ENCODE peak calls at places on chromosomes 13 and 19, in seven cellular contexts. G is OCI-LY7, O is AG04449, E is fibroblast of lung, L is prostate gland, A is left ventricle myocardium inferior, F is tibial nerve. B is an unnamed sample.

GRCh38 chr13:40653558-40654318 is 12.7 kb downstream of the FOXO1 start:
- DNase-seq in L (no peak), E (peak), O (no peak), A (no peak), G (peak), F (no peak), B (no peak)

GRCh38 chr13:43044720-43045301 is 21.4 kb downstream of the DNAJC15 start:
- DNase-seq in E (no peak), F (no peak), L (no peak), G (no peak), A (no peak), O (no peak), B (no peak)

GRCh38 chr13:107271226-107271625 is 703.3 kb upstream of the ARGLU1 start:
- DNase-seq in E (peak), F (no peak), G (no peak), A (no peak), L (no peak), O (no peak), B (no peak)

GRCh38 chr19:50392759-50393158 is 8.6 kb downstream of the POLD1 start:
- DNase-seq in E (no peak), F (no peak), G (no peak), L (no peak), O (no peak), A (no peak), B (no peak)

GRCh38 chr19:55451522-55452380 is 8.7 kb upstream of the SHISA7 start:
- DNase-seq in E (no peak), A (no peak), F (no peak), O (no peak), L (no peak), G (no peak), B (no peak)

GRCh38 chr19:2050991-2051770 is at the start of gene MKNK2:
- DNase-seq in F (peak), O (no peak), L (peak), A (peak), G (peak), E (peak), B (no peak)

GRCh38 chr19:1351324-1351947 is 32.3 kb upstream of the NDUFS7 start:
- DNase-seq in F (no peak), E (no peak), L (no peak), A (no peak), O (no peak), G (no peak), B (no peak)

GRCh38 chr19:2615782-2616181 is 86.7 kb downstream of the GNG7 start:
- DNase-seq in E (no peak), F (no peak), A (peak), G (no peak), O (no peak), L (no peak), B (no peak)

GRCh38 chr13:65914707-65915106 is 1315.4 kb downstream of the PCDH9 start:
- DNase-seq in O (peak), E (peak), G (no peak), L (no peak), F (no peak), A (no peak), B (no peak)

GRCh38 chr13:107765724-107766436 is 449.5 kb downstream of the LIG4 start:
- DNase-seq in E (peak), F (no peak), G (no peak), A (no peak), L (no peak), O (no peak), B (no peak)

GRCh38 chr13:21164631-21165030 is 11.7 kb downstream of the SKA3 start:
- DNase-seq in O (no peak), A (no peak), L (peak), F (no peak), E (peak), G (no peak), B (peak)

GRCh38 chr19:20164456-20164855 is 2.6 kb upstream of the ZNF486 start:
- DNase-seq in E (no peak), A (no peak), F (no peak), O (no peak), G (no peak), L (no peak), B (no peak)

GRCh38 chr19:51327066-51327985 is 14.6 kb downstream of the VSIG10L start:
- DNase-seq in O (no peak), A (peak), F (no peak), G (no peak), E (no peak), L (no peak), B (no peak)

GRCh38 chr19:33376423-33376822 is 2.9 kb downstream of the CEBPG start:
- DNase-seq in A (peak), E (peak), F (peak), L (no peak), O (peak), G (no peak), B (peak)

GRCh38 chr19:50002386-50002960 is 22.7 kb downstream of the VRK3 start:
- DNase-seq in G (no peak), E (no peak), O (no peak), A (no peak), F (no peak), L (no peak), B (no peak)

GRCh38 chr19:45881909-45882528 is 3.9 kb downstream of the IRF2BP1 start:
- DNase-seq in L (no peak), F (no peak), A (no peak), E (no peak), O (no peak), G (peak), B (no peak)

GRCh38 chr13:104571161-104571889 is 1505.1 kb upstream of the SLC10A2 start:
- DNase-seq in L (peak), G (no peak), F (peak), A (no peak), E (peak), O (peak), B (peak)

GRCh38 chr19:16342002-16342715 is 17.5 kb downstream of the KLF2 start:
- DNase-seq in E (peak), G (peak), O (no peak), A (peak), L (peak), F (no peak), B (no peak)

GRCh38 chr19:16822648-16823047 is 6.5 kb upstream of the SIN3B start:
- DNase-seq in G (no peak), A (no peak), E (no peak), L (no peak), F (no peak), O (no peak), B (no peak)

GRCh38 chr13:26305676-26306075 is 51.7 kb downstream of the CDK8 start:
- DNase-seq in L (no peak), F (no peak), E (no peak), G (no peak), A (no peak), O (no peak), B (no peak)

GRCh38 chr13:105513448-105513847 is 1022.0 kb downstream of the EFNB2 start:
- DNase-seq in A (no peak), G (no peak), F (no peak), L (no peak), E (no peak), O (no peak), B (peak)

GRCh38 chr13:71864094-71864980 is 2.7 kb downstream of the DACH1 start:
- DNase-seq in L (peak), O (no peak), F (no peak), A (peak), E (peak), G (no peak), B (no peak)

GRCh38 chr19:19445911-19446361 is 40.5 kb downstream of the GATAD2A start:
- DNase-seq in O (no peak), A (no peak), G (peak), L (no peak), F (no peak), E (peak), B (no peak)

GRCh38 chr19:34555447-34555846 is 73.9 kb downstream of the WTIP start:
- DNase-seq in O (no peak), E (no peak), G (peak), A (no peak), F (no peak), L (no peak), B (no peak)

GRCh38 chr13:26656919-26657318 is 99.4 kb downstream of the WASF3 start:
- DNase-seq in O (peak), E (peak), L (no peak), G (peak), A (no peak), F (no peak), B (peak)

GRCh38 chr19:49749055-49749716 is 13.9 kb downstream of the TSKS start:
- DNase-seq in G (peak), A (no peak), F (no peak), L (no peak), O (no peak), E (no peak), B (no peak)

GRCh38 chr13:39858794-39859193 is 203.3 kb downstream of the COG6 start:
- DNase-seq in A (no peak), L (no peak), O (no peak), F (no peak), E (no peak), G (no peak), B (no peak)

GRCh38 chr13:67549331-67549730 is 319.2 kb upstream of the PCDH9 start:
- DNase-seq in O (no peak), G (no peak), F (no peak), L (no peak), A (no peak), E (peak), B (no peak)

GRCh38 chr19:55437410-55437809 is 5.7 kb downstream of the SHISA7 start:
- DNase-seq in G (no peak), L (no peak), A (peak), F (no peak), E (peak), O (no peak), B (no peak)

GRCh38 chr13:75908137-75908536 is 272.0 kb downstream of the LMO7 start:
- DNase-seq in G (no peak), F (no peak), A (peak), L (no peak), O (no peak), E (peak), B (no peak)

GRCh38 chr13:111403266-111403665 is 82.8 kb downstream of the TEX29 start:
- DNase-seq in G (no peak), O (no peak), L (no peak), F (no peak), E (no peak), A (no peak), B (no peak)

GRCh38 chr19:39411832-39412099 is 703 bp upstream of the PLEKHG2 start:
- DNase-seq in O (no peak), F (peak), E (peak), G (peak), L (peak), A (peak), B (peak)

GRCh38 chr13:112012004-112012704 is 54.8 kb upstream of the SOX1 start:
- DNase-seq in O (no peak), G (no peak), L (peak), A (no peak), E (no peak), F (no peak), B (peak)

GRCh38 chr13:36959438-36960116 is 39.5 kb upstream of the SMAD9 start:
- DNase-seq in E (no peak), F (no peak), A (no peak), G (no peak), O (no peak), L (no peak), B (no peak)

GRCh38 chr19:39223703-39224279 is 19.7 kb upstream of the SYCN start:
- DNase-seq in O (no peak), A (no peak), G (no peak), L (no peak), E (peak), F (no peak), B (peak)

GRCh38 chr19:56840452-56841193 is at the start of the genes PEG3 and ZIM2:
- DNase-seq in L (no peak), F (no peak), O (no peak), G (no peak), A (peak), E (no peak), B (no peak)

GRCh38 chr19:7440188-7440975 is 48.5 kb downstream of the PEX11G start:
- DNase-seq in E (no peak), A (no peak), F (no peak), L (no peak), O (no peak), G (no peak), B (no peak)

GRCh38 chr13:50617134-50617721 is 226.3 kb downstream of the DLEU7 start:
- DNase-seq in G (no peak), L (no peak), F (no peak), E (peak), O (peak), A (no peak), B (peak)
- H3K4me3 ChIP-seq in G (no peak), L (no peak), F (no peak), E (no peak), O (no peak), A (no peak), B (no peak)

GRCh38 chr13:45582533-45583076 is 32.9 kb downstream of the ERICH6B start:
- DNase-seq in E (no peak), A (no peak), O (no peak), L (no peak), F (no peak), G (no peak), B (no peak)

GRCh38 chr13:45587897-45588296 is 27.6 kb downstream of the ERICH6B start:
- DNase-seq in L (no peak), O (no peak), E (no peak), G (no peak), A (no peak), F (no peak), B (no peak)

DNA sequence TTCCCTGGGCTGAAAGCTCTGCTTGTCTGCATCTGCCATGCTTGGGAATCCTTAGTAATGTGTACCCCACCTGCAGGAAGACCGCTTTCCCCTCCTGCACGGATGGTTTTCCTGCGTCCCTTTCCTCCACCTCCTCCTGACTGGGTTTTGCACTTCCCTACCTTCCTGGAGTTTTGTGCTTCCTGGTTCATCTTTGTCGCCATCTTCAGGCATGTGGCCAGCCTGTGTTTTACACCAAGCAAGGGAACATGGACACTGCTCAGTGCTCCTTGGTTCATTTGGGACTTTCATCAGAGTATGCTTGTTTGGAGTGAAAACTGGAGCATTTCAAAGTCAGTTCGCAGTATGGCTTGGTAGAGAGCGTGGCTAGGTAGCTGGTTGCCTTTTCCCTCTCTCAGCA is 30.7 kb downstream of the ERICH6B start:
- DNase-seq in F (no peak), A (no peak), O (no peak), E (no peak), G (no peak), L (no peak), B (no peak)
- TF ChIP-seq CTCF in F (no peak), A (no peak), O (no peak), E (no peak), G (peak), L (no peak), B (peak)

GRCh38 chr13:46604226-46604968 is 51.4 kb downstream of the LRCH1 start:
- DNase-seq in G (no peak), O (no peak), E (no peak), L (peak), F (no peak), A (no peak), B (peak)

GRCh38 chr13:46606915-46607413 is 54.0 kb downstream of the LRCH1 start:
- DNase-seq in E (no peak), G (no peak), O (no peak), L (no peak), F (no peak), A (no peak), B (no peak)

GRCh38 chr13:46605089-46605488 is 52.1 kb downstream of the LRCH1 start:
- DNase-seq in F (no peak), G (no peak), O (no peak), L (peak), E (peak), A (no peak), B (peak)

GRCh38 chr13:46607768-46608553 is 55.0 kb downstream of the LRCH1 start:
- DNase-seq in F (no peak), E (no peak), G (no peak), O (no peak), L (no peak), A (no peak), B (no peak)

GRCh38 chr13:46605824-46606554 is 53.0 kb downstream of the LRCH1 start:
- DNase-seq in A (no peak), O (no peak), L (no peak), E (no peak), G (peak), F (no peak), B (no peak)
- H3K4me3 ChIP-seq in A (no peak), O (no peak), L (no peak), E (no peak), G (peak), F (no peak), B (no peak)

GRCh38 chr13:99027661-99028425 is 50.0 kb upstream of the DOCK9 start:
- DNase-seq in F (no peak), G (no peak), O (no peak), E (no peak), L (no peak), A (no peak), B (no peak)

GRCh38 chr13:99027260-99027659 is 49.4 kb upstream of the DOCK9 start:
- DNase-seq in G (no peak), A (no peak), F (no peak), O (no peak), L (no peak), E (peak), B (no peak)

GRCh38 chr13:99029576-99029975 is 51.7 kb upstream of the DOCK9 start:
- DNase-seq in O (no peak), A (no peak), E (no peak), F (no peak), L (no peak), G (no peak), B (no peak)

GRCh38 chr13:99031725-99032298 is 53.9 kb upstream of the DOCK9 start:
- DNase-seq in O (no peak), G (no peak), E (no peak), A (no peak), L (no peak), F (no peak), B (no peak)

GRCh38 chr13:99028890-99029289 is 51.0 kb upstream of the DOCK9 start:
- DNase-seq in L (no peak), F (no peak), O (no peak), G (peak), E (no peak), A (no peak), B (no peak)
- TF ChIP-seq CTCF in L (no peak), F (no peak), O (no peak), G (peak), E (no peak), A (peak), B (peak)

GRCh38 chr19:13001502-13002388 is 6.5 kb downstream of the NFIX start:
- DNase-seq in G (no peak), O (no peak), F (no peak), L (peak), E (peak), A (peak), B (no peak)

GRCh38 chr19:13002970-13003540 is 7.8 kb downstream of the NFIX start:
- DNase-seq in F (no peak), L (no peak), G (no peak), E (no peak), A (no peak), O (no peak), B (no peak)

GRCh38 chr19:13001166-13001501 is 5.9 kb downstream of the NFIX start:
- DNase-seq in L (no peak), A (no peak), E (no peak), O (no peak), G (no peak), F (no peak), B (no peak)

GRCh38 chr19:13004273-13004672 is 9.0 kb downstream of the NFIX start:
- DNase-seq in L (no peak), F (no peak), O (no peak), E (no peak), G (no peak), A (no peak), B (no peak)

DNA sequence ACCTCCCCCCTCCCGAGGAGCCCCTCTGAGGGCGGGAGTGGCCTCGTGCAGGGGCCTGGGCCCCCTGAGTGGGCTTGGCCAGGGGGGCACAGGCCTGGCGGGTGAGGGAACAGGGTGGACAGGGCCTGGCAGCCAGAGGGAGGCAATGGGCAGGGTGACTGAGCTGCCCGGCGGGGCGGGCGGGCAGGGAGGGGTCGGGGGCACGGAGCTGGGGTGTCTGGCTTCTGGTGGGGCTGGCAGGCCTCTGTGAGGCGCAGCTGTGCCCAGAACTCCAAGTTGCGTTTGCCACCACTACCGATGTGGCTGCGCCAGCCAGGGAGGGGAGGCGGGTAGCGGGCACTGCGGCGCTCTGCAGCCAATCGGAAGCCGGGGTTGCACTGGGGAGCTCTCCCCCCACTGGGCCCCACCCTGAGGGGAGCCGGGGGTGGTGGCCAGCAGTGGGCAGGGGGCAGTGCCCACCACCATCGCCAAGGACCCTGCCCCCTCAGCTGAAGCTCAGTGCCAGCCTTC is 7.2 kb downstream of the NFIX start:
- DNase-seq in E (no peak), F (no peak), A (peak), G (no peak), O (no peak), L (peak), B (no peak)
- H3K4me3 ChIP-seq in E (no peak), F (peak), A (peak), G (no peak), O (no peak), L (peak), B (peak)

DNA sequence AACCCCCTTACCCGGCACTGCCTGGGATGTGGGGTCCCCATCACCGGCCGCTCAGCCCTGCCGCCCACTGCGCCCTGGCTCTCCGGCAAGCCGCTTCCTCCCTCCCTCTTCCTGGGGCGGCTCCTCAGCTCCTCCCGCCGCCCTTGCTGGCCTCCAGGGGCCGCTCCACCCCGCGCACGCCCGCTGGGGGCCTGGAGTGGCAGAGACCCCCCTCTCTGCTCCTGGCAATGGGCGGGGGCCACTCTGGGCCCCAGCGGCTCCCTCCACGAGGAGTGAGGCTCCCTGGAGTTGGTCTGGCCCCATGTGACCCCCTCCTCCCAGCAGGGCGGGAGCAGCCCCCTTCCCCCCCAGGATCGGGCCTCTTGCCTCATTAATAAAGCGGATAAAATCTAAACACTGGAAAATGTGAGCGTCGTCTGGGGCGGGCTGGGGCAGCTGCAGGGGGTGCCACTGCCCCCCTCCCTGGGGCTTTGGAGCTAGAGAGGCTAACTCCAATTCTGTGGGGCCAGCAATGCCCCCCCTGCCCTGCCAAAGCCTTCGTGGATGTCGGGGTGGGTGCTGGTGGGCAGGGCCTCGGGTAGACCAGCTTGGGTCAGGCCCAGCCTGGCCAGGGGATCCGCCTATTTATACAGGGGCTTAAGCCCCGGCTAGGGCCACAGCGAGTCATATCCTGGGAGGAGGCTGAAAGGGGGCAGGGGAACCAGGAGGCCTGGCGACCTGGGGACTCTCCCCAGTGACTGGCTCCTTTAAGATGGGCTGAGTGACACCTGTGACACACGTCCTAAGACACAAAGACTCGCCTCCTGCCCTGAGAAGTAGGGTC is at the start of gene PTGER1:
- DNase-seq in O (no peak), A (no peak), G (no peak), L (no peak), F (no peak), E (peak), B (no peak)
- TF ChIP-seq CTCF in O (peak), A (peak), G (peak), L (no peak), F (peak), E (peak), B (no peak)

GRCh38 chr13:51284339-51284738 is 55.2 kb upstream of the SERPINE3 start:
- DNase-seq in A (no peak), L (no peak), O (no peak), F (no peak), E (no peak), G (peak), B (no peak)
- H3K4me3 ChIP-seq in A (no peak), L (no peak), O (no peak), F (no peak), E (no peak), G (no peak), B (no peak)

GRCh38 chr13:23871616-23872220 is 17.5 kb downstream of the MIPEP start:
- DNase-seq in E (peak), O (no peak), L (no peak), F (no peak), G (peak), A (no peak), B (no peak)
- TF ChIP-seq CTCF in E (peak), O (no peak), L (peak), F (peak), G (peak), A (peak), B (peak)

B was measured in LNCaP clone FGC.